ENCODE peak calls at places on chromosomes 11 and 22, in five cellular contexts. C is stomach, O is H1, G is A549, F is uterus. S is an unnamed sample.

GRCh38 chr11:27460571-27460970 is 12.0 kb downstream of the LGR4 start:
- DNase-seq in C (no peak), O (no peak), G (no peak), F (no peak), S (no peak)

GRCh38 chr11:116379185-116379828 is 393.5 kb downstream of the BUD13 start:
- DNase-seq in C (no peak), O (no peak), G (no peak), F (no peak), S (no peak)

GRCh38 chr11:46348566-46348981 is 1.3 kb downstream of the DGKZ start:
- DNase-seq in C (no peak), O (no peak), G (no peak), F (no peak), S (no peak)

GRCh38 chr22:45584121-45584570 is 81.5 kb downstream of the FBLN1 start:
- DNase-seq in C (no peak), O (no peak), G (peak; percentile 34), F (no peak), S (no peak)

GRCh38 chr11:62574363-62575057 is 819 bp upstream of the EEF1G start:
- DNase-seq in C (peak; percentile 40), O (no peak), G (no peak), F (peak; percentile 64), S (no peak)

GRCh38 chr22:49395617-49396016 is 432.1 kb downstream of the BRD1 start:
- DNase-seq in C (no peak), O (no peak), G (no peak), F (no peak), S (no peak)

GRCh38 chr11:97990162-97990920 is 1030.4 kb upstream of the CNTN5 start:
- DNase-seq in C (no peak), O (no peak), G (no peak), F (no peak), S (no peak)

GRCh38 chr11:96143016-96143670 is 199.9 kb downstream of the MAML2 start:
- DNase-seq in C (no peak), O (no peak), G (no peak), F (no peak), S (no peak)

GRCh38 chr22:46763051-46763705 is 728 bp downstream of the TBC1D22A start:
- DNase-seq in C (no peak), O (no peak), G (no peak), F (peak; percentile 68), S (peak; percentile 51)

GRCh38 chr11:100855466-100856067 is 168.5 kb downstream of the ARHGAP42 start:
- DNase-seq in C (no peak), O (no peak), G (peak; percentile 57), F (no peak), S (no peak)

GRCh38 chr11:133134561-133135173 is 397.6 kb downstream of the OPCML start:
- DNase-seq in C (peak; percentile 76), O (peak; percentile 77), G (peak; percentile 47), F (no peak), S (no peak)

GRCh38 chr11:126310229-126310991 is 6.5 kb downstream of the DCPS start:
- DNase-seq in C (peak; percentile 74), O (peak; percentile 47), G (peak; percentile 60), F (peak; percentile 74), S (peak; percentile 67)

GRCh38 chr11:90363739-90364138 is 140.9 kb upstream of the CHORDC1 start:
- DNase-seq in C (no peak), O (no peak), G (no peak), F (no peak), S (no peak)

GRCh38 chr22:36510966-36511881 is 4.4 kb upstream of the FOXRED2 start:
- DNase-seq in C (no peak), O (no peak), G (peak; percentile 55), F (no peak), S (no peak)

GRCh38 chr11:56783448-56784041 is 35.0 kb upstream of the OR9G4 start:
- DNase-seq in C (no peak), O (no peak), G (peak; percentile 79), F (no peak), S (no peak)
- TF ChIP-seq CTCF in C (peak; percentile 43), O (peak; percentile 17), G (peak; percentile 87), F (no peak), S (peak; percentile 31)

DNA sequence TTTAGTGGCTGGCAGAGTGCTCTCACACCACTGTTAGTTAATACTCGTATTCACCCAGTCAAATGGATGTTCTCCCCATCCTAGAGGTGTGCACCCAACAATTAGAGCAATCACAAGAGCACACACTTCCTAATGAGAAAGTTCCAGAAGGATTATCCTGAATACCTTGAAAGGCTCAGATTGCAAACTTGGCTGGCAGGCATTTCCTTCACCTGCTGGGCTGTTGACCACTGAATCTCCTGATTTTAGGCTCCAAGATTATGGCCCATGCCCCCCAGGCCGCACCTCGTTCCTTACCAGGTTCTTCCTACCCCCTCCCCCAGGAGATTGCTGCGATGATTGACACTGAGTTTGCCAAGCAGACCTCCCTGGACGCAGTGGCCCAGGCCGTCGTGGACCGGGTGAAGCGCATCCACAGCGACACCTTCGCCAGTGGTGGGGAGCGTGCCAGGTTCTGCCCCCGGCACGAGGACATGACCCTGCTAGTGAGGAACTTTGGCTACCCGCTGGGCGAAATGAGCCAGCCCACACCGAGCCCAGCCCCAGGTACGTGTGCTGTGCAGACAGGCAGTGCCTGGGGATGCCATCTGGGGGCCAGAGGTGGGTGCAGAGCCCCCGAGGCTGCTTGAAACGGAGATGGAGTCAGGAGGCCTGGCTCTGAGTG is 26.9 kb downstream of the TAB1 start:
- DNase-seq in C (no peak), O (no peak), G (no peak), F (no peak), S (no peak)
- H3K27ac ChIP-seq in C (no peak overlapping the region), O (no peak overlapping the region), G (no peak overlapping the region), F (no peak overlapping the region), S (no peak overlapping the region)

DNA sequence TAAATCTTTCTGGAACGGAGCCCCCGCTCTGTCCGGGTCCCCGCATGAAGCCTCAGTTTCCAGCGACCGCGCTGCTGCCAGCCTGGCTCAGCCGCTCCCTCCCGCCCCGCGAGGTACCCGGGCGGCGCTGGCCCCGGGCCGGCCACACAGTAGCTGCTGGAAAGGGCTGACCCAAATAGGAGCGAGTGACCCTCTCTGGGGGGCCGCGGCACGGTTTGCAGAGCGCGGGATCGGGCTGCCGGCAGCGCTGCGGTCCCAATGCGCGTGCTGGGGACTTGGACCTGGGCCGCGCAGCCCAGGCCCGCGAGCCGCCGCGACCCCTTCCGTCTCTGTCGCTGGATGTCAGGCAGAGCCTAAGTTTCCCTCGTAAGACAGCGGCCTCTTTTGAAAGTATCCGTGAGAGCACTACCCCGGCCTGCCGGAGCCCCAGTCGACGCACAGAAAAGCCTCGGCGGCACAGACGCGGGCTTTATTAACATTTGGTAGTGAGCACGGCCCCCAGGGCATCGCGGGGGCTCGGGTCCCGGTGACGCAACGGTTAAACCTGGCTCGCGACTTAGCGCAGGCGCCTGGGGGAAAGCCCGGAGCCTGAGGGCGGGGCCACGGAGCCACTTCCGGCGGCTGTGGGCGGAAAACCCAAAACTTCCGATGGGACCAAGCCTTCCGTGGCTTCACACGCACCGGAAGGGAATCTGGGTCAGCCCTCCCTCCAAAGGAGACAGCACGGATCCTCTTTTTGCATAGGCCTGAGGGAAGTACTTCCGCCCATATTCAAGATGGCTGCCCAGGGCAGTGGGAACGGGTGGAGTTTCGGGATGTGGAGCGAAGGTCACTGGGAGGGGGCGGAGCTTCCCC is 14.9 kb downstream of the BAD start:
- DNase-seq in C (peak; percentile 98), O (peak; percentile 98), G (peak; percentile 100), F (peak; percentile 99), S (peak; percentile 91)
- TF ChIP-seq POLR2A in C (no peak), O (no peak), G (peak; percentile 32), F (peak; percentile 58), S (no peak)

GRCh38 chr11:64007629-64008282 is 21.5 kb downstream of the OTUB1 start:
- DNase-seq in C (peak; percentile 91), O (no peak), G (peak; percentile 86), F (peak; percentile 70), S (peak; percentile 65)
- TF ChIP-seq CTCF in C (peak; percentile 29), O (no peak), G (no peak), F (peak; percentile 31), S (peak; percentile 56)

S was measured in tibial nerve.